ENCODE peak calls at places on chromosomes 7 and 10, in eight cellular contexts. I is tibial artery; M is CD8-positive, alpha-beta memory T cell; Y is colonic mucosa; R is fibroblast of lung; X is CD4-positive, alpha-beta T cell; D is foreskin keratinocyte; P is ovary. L is an unnamed sample.
A peak's percentile ranks its signal among the peaks of the same experiment; 100 is the strongest.

GRCh38 chr10:43851030-43851429 is 202.3 kb upstream of the ZNF32 start:
- DNase-seq in D (no peak), M (no peak), P (no peak), R (no peak), I (no peak), Y (no peak), X (no peak), L (no peak)

GRCh38 chr7:101386558-101387199 is 24.0 kb downstream of the COL26A1 start:
- DNase-seq in Y (no peak), I (no peak), D (no peak), X (no peak), P (no peak), R (peak; percentile 21), M (no peak), L (no peak)

GRCh38 chr10:49524496-49524895 is 14.4 kb downstream of the ERCC6 start:
- DNase-seq in I (no peak), R (no peak), D (no peak), M (no peak), X (no peak), Y (no peak), P (no peak), L (no peak)

GRCh38 chr10:114603943-114604342 is 54.1 kb downstream of the ABLIM1 start:
- DNase-seq in Y (peak; percentile 77), I (no peak), P (no peak), X (no peak), R (peak; percentile 67), M (no peak), D (no peak), L (no peak)

GRCh38 chr7:38656976-38657375 is 25.8 kb upstream of the AMPH start:
- DNase-seq in I (no peak), R (no peak), D (no peak), Y (no peak), M (no peak), P (no peak), X (no peak), L (no peak)

GRCh38 chr7:93476491-93477344 is 97.8 kb downstream of the CALCR start:
- DNase-seq in M (no peak), P (no peak), D (no peak), Y (no peak), R (no peak), X (no peak), I (no peak), L (no peak)

GRCh38 chr10:101492205-101492604 is 95.9 kb downstream of the POLL start:
- DNase-seq in M (no peak), X (no peak), R (no peak), Y (no peak), P (no peak), D (no peak), I (no peak), L (no peak)

GRCh38 chr7:101626758-101627157 is 2.3 kb downstream of the MYL10 start:
- DNase-seq in P (no peak), Y (no peak), X (no peak), R (no peak), M (peak; percentile 16), I (no peak), D (no peak), L (no peak)

GRCh38 chr7:88184848-88185304 is 35.0 kb downstream of the SRI start:
- DNase-seq in Y (no peak), X (no peak), M (no peak), R (peak; percentile 87), P (no peak), D (peak; percentile 79), I (no peak), L (peak; percentile 43)

GRCh38 chr10:116740971-116741370 is 1.4 kb downstream of the HSPA12A start:
- DNase-seq in Y (no peak), X (no peak), M (peak; percentile 11), P (no peak), R (no peak), D (no peak), I (no peak), L (no peak)

GRCh38 chr10:100341953-100342626 is 4.9 kb upstream of the SCD start:
- DNase-seq in D (no peak), P (peak; percentile 60), I (peak; percentile 73), R (peak; percentile 47), Y (peak; percentile 72), M (peak; percentile 57), X (peak; percentile 29), L (no peak)

GRCh38 chr7:46545790-46546189 is 624.7 kb upstream of the IGFBP3 start:
- DNase-seq in I (no peak), R (peak; percentile 92), X (no peak), M (no peak), P (no peak), Y (no peak), D (peak; percentile 77), L (no peak)

GRCh38 chr7:103735377-103735776 is 254.1 kb downstream of the RELN start:
- DNase-seq in D (peak; percentile 61), P (no peak), M (no peak), I (no peak), Y (no peak), X (no peak), R (peak; percentile 78), L (peak; percentile 62)

GRCh38 chr7:152667900-152668440 is 8.0 kb downstream of the XRCC2 start:
- DNase-seq in X (no peak), D (no peak), I (no peak), R (no peak), Y (no peak), P (no peak), M (no peak), L (no peak)

GRCh38 chr10:133614830-133615580 is 11.6 kb downstream of the FRG2B start:
- DNase-seq in M (no peak), P (no peak), R (no peak), Y (peak; percentile 23), D (no peak), X (no peak), I (no peak), L (no peak)

GRCh38 chr7:98826400-98826799 is 43.4 kb downstream of the TMEM130 start:
- DNase-seq in P (no peak), X (no peak), M (no peak), I (no peak), D (no peak), R (no peak), Y (no peak), L (no peak)

GRCh38 chr10:74290703-74291102 is 139.7 kb downstream of the ADK start:
- DNase-seq in M (no peak), P (no peak), X (no peak), Y (no peak), R (peak; percentile 83), I (no peak), D (no peak), L (no peak)

GRCh38 chr10:89861584-89862287 is 160.3 kb downstream of the KIF20B start:
- DNase-seq in M (no peak), X (no peak), Y (no peak), R (peak; percentile 88), P (no peak), I (no peak), D (peak; percentile 36), L (peak; percentile 16)

GRCh38 chr10:20855398-20856038 is 41.6 kb downstream of the NEBL start:
- DNase-seq in R (peak; percentile 29), Y (no peak), M (no peak), X (no peak), I (no peak), P (no peak), D (no peak), L (no peak)

GRCh38 chr7:29369909-29370488 is 175.4 kb downstream of the CHN2 start:
- DNase-seq in D (no peak), X (no peak), M (no peak), R (peak; percentile 41), I (no peak), P (no peak), Y (no peak), L (peak; percentile 10)

GRCh38 chr7:29375641-29376562 is 181.3 kb downstream of the CHN2 start:
- DNase-seq in X (no peak), Y (peak; percentile 86), I (no peak), M (no peak), P (no peak), R (no peak), D (peak; percentile 54), L (peak; percentile 40)

GRCh38 chr7:29372351-29372931 is 177.9 kb downstream of the CHN2 start:
- DNase-seq in P (no peak), X (no peak), D (no peak), R (peak; percentile 58), Y (no peak), I (no peak), M (no peak), L (no peak)

GRCh38 chr7:29370531-29371314 is 176.1 kb downstream of the CHN2 start:
- DNase-seq in I (no peak), M (no peak), Y (peak; percentile 68), D (peak; percentile 86), R (peak; percentile 72), X (no peak), P (no peak), L (peak; percentile 82)

GRCh38 chr7:29371472-29371871 is 176.9 kb downstream of the CHN2 start:
- DNase-seq in R (no peak), I (no peak), D (no peak), M (no peak), Y (no peak), P (no peak), X (no peak), L (no peak)
- H3K27ac ChIP-seq in R (no peak overlapping the region), I (no peak overlapping the region), D (no peak overlapping the region), M (no peak overlapping the region), Y (peak overlapping the region; percentile 35), P (no peak overlapping the region), X (no peak overlapping the region), L (no peak overlapping the region)

GRCh38 chr10:51729822-51730530 is 30.6 kb upstream of the CSTF2T start:
- DNase-seq in R (no peak), P (no peak), D (no peak), Y (no peak), M (no peak), X (no peak), I (no peak), L (no peak)
- H3K27ac ChIP-seq in R (no peak overlapping the region), P (no peak overlapping the region), D (no peak overlapping the region), Y (no peak overlapping the region), M (no peak overlapping the region), X (no peak overlapping the region), I (no peak overlapping the region), L (no peak overlapping the region)

DNA sequence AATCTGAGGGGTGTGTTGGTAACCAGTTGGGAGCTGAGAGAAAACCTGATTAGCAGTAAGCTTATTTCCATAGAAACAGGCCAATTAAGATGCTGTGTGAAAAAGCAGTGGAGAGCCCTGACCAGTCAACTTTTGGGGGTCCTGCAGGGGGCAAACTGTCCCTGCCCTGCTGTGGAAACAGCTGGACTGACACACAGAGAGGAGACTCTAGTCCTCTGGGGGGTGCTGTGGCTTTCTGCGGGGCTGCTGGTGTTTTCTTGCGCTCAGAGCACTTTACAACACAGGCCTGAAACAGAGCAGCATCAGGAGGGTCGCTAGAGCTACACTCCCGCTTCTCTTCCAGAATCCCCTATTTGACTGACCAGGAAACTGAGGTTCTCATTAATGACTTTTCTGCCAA is 546.9 kb upstream of the GALNT17 start:
- DNase-seq in X (no peak), Y (no peak), R (no peak), D (no peak), I (no peak), P (no peak), M (no peak), L (no peak)
- H3K27ac ChIP-seq in X (no peak overlapping the region), Y (no peak overlapping the region), R (no peak overlapping the region), D (no peak overlapping the region), I (no peak overlapping the region), P (no peak overlapping the region), M (no peak overlapping the region), L (no peak overlapping the region)

DNA sequence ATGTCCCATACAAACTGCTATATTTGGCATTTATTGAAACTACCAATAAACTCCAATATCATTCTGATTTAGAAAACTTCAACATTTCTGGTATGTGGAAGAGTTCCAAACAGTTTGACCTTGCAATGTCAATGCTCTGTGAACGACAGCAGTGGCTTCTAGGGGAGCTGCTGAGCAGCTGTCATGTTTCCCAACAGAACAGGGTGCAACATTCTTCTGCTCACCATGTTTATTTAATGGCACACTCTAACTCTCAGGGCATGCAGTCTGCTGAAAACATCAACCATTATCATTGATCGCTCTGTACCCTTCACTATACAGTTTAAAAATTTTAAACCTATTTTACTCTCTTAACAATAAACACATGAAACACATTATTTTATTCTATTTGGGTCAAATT is 25.9 kb downstream of the LMOD2 start:
- DNase-seq in D (no peak), X (no peak), I (no peak), P (no peak), R (no peak), Y (no peak), M (no peak), L (no peak)
- H3K27ac ChIP-seq in D (no peak overlapping the region), X (no peak overlapping the region), I (no peak overlapping the region), P (no peak overlapping the region), R (no peak overlapping the region), Y (no peak overlapping the region), M (no peak overlapping the region), L (no peak overlapping the region)

L was measured in epithelial cell of prostate.